ENCODE peak calls at places on chromosomes 6 and 20, in nine cellular contexts. One of them, this sample, is unnamed.

GRCh38 chr20:63519765-63520593 is 586 bp upstream of the PPDPF start:
- DNase-seq in endothelial cell of umbilical vein: peak
- DNase-seq in heart left ventricle: peak
- DNase-seq in heart right ventricle: peak
- DNase-seq in Caco-2: peak
- DNase-seq in lower leg skin: peak
- DNase-seq in cardiac muscle cell: no peak
- DNase-seq in psoas muscle: peak
- DNase-seq in coronary artery: peak
- DNase-seq in this sample: peak

GRCh38 chr20:64220891-64221527 is 34.5 kb upstream of the PCMTD2 start:
- DNase-seq in cardiac muscle cell: no peak
- DNase-seq in heart left ventricle: no peak
- DNase-seq in psoas muscle: no peak
- DNase-seq in coronary artery: no peak
- DNase-seq in endothelial cell of umbilical vein: no peak
- DNase-seq in lower leg skin: no peak
- DNase-seq in heart right ventricle: no peak
- DNase-seq in Caco-2: peak
- DNase-seq in this sample: no peak

GRCh38 chr20:48827880-48828733 is at the start of gene PREX1:
- DNase-seq in Caco-2: peak
- DNase-seq in cardiac muscle cell: peak
- DNase-seq in psoas muscle: peak
- DNase-seq in endothelial cell of umbilical vein: peak
- DNase-seq in coronary artery: peak
- DNase-seq in heart right ventricle: peak
- DNase-seq in heart left ventricle: peak
- DNase-seq in lower leg skin: no peak
- DNase-seq in this sample: peak

GRCh38 chr20:36604952-36605308 is 649 bp upstream of the RAB5IF start:
- DNase-seq in psoas muscle: peak
- DNase-seq in heart right ventricle: peak
- DNase-seq in Caco-2: no peak
- DNase-seq in heart left ventricle: peak
- DNase-seq in cardiac muscle cell: peak
- DNase-seq in coronary artery: peak
- DNase-seq in endothelial cell of umbilical vein: no peak
- DNase-seq in lower leg skin: peak
- DNase-seq in this sample: peak

GRCh38 chr6:19086480-19086879 is 699.3 kb downstream of the RNF144B start:
- DNase-seq in heart right ventricle: no peak
- DNase-seq in endothelial cell of umbilical vein: no peak
- DNase-seq in Caco-2: no peak
- DNase-seq in psoas muscle: no peak
- DNase-seq in heart left ventricle: no peak
- DNase-seq in cardiac muscle cell: no peak
- DNase-seq in coronary artery: no peak
- DNase-seq in lower leg skin: no peak
- DNase-seq in this sample: no peak

GRCh38 chr6:80469977-80470376 is 363.5 kb downstream of the BCKDHB start:
- DNase-seq in psoas muscle: no peak
- DNase-seq in lower leg skin: no peak
- DNase-seq in endothelial cell of umbilical vein: no peak
- DNase-seq in heart left ventricle: no peak
- DNase-seq in heart right ventricle: no peak
- DNase-seq in Caco-2: no peak
- DNase-seq in cardiac muscle cell: no peak
- DNase-seq in coronary artery: no peak
- DNase-seq in this sample: no peak

GRCh38 chr6:135451617-135452190 is 45.8 kb downstream of the AHI1 start:
- DNase-seq in endothelial cell of umbilical vein: peak
- DNase-seq in heart left ventricle: no peak
- DNase-seq in psoas muscle: no peak
- DNase-seq in lower leg skin: no peak
- DNase-seq in coronary artery: no peak
- DNase-seq in heart right ventricle: no peak
- DNase-seq in Caco-2: peak
- DNase-seq in cardiac muscle cell: peak
- DNase-seq in this sample: no peak

GRCh38 chr6:148969679-148970078 is 222.8 kb downstream of the UST start:
- DNase-seq in psoas muscle: peak
- DNase-seq in coronary artery: no peak
- DNase-seq in heart right ventricle: peak
- DNase-seq in lower leg skin: peak
- DNase-seq in Caco-2: no peak
- DNase-seq in heart left ventricle: no peak
- DNase-seq in endothelial cell of umbilical vein: no peak
- DNase-seq in cardiac muscle cell: peak
- DNase-seq in this sample: no peak

GRCh38 chr6:53906842-53907241 is 112.0 kb downstream of the LRRC1 start:
- DNase-seq in endothelial cell of umbilical vein: no peak
- DNase-seq in psoas muscle: no peak
- DNase-seq in heart left ventricle: no peak
- DNase-seq in lower leg skin: no peak
- DNase-seq in coronary artery: no peak
- DNase-seq in heart right ventricle: no peak
- DNase-seq in cardiac muscle cell: peak
- DNase-seq in Caco-2: no peak
- DNase-seq in this sample: no peak

GRCh38 chr6:53179961-53180651 is 31.5 kb upstream of the GCM1 start:
- DNase-seq in psoas muscle: no peak
- DNase-seq in endothelial cell of umbilical vein: peak
- DNase-seq in coronary artery: no peak
- DNase-seq in cardiac muscle cell: peak
- DNase-seq in heart right ventricle: peak
- DNase-seq in lower leg skin: peak
- DNase-seq in heart left ventricle: peak
- DNase-seq in Caco-2: no peak
- DNase-seq in this sample: peak

DNA sequence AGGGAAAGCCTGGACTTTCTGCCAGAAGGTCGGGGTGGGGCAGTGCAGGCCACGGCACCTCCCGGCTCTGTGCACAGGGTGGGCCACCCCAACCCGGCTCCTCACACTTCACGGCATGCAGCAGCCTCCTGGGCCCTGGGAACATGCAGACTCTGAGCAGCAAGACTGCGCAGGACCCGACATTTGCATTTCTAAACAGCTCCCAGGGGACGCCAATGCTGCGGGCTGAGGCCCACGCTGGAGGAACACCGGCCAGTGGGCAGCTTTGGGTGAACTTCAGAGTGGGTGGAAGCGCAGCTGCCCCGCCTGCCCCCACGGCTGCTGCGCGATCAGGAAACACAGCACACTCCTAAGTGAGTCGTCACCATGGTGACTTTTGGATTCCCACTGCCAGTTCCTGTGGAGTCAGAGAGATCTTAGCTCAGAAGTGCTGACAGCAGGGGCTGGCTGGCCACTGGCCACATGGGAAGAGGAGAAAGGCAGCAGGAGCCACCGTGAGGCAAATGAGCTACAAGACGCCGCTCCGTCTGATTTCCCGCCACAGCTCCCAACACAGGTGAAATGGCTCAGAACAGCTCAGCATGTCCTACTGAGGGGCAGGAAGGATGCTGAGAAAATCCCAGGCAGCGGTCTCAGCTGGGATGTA is 52.1 kb downstream of the RNASET2 start:
- DNase-seq in Caco-2: no peak
- DNase-seq in endothelial cell of umbilical vein: no peak
- DNase-seq in psoas muscle: no peak
- DNase-seq in lower leg skin: no peak
- DNase-seq in heart left ventricle: no peak
- DNase-seq in coronary artery: no peak
- DNase-seq in heart right ventricle: no peak
- DNase-seq in cardiac muscle cell: peak
- DNase-seq in this sample: no peak
- H3K4me3 ChIP-seq in Caco-2: no peak
- H3K4me3 ChIP-seq in endothelial cell of umbilical vein: no peak
- H3K4me3 ChIP-seq in psoas muscle: no peak
- H3K4me3 ChIP-seq in lower leg skin: no peak
- H3K4me3 ChIP-seq in heart left ventricle: no peak
- H3K4me3 ChIP-seq in coronary artery: peak
- H3K4me3 ChIP-seq in heart right ventricle: no peak
- H3K4me3 ChIP-seq in cardiac muscle cell: no peak
- H3K4me3 ChIP-seq in this sample: no peak

GRCh38 chr20:25037288-25038102 is 20.4 kb downstream of the ACSS1 start:
- DNase-seq in coronary artery: peak
- DNase-seq in heart right ventricle: no peak
- DNase-seq in heart left ventricle: no peak
- DNase-seq in cardiac muscle cell: no peak
- DNase-seq in psoas muscle: no peak
- DNase-seq in endothelial cell of umbilical vein: no peak
- DNase-seq in lower leg skin: no peak
- DNase-seq in Caco-2: no peak
- DNase-seq in this sample: no peak

GRCh38 chr20:25038103-25038410 is 19.9 kb downstream of the ACSS1 start:
- DNase-seq in heart right ventricle: no peak
- DNase-seq in cardiac muscle cell: no peak
- DNase-seq in Caco-2: no peak
- DNase-seq in heart left ventricle: no peak
- DNase-seq in endothelial cell of umbilical vein: no peak
- DNase-seq in lower leg skin: no peak
- DNase-seq in psoas muscle: no peak
- DNase-seq in coronary artery: no peak
- DNase-seq in this sample: no peak

GRCh38 chr20:25036331-25036936 is 21.5 kb downstream of the ACSS1 start:
- DNase-seq in endothelial cell of umbilical vein: peak
- DNase-seq in Caco-2: no peak
- DNase-seq in heart left ventricle: no peak
- DNase-seq in cardiac muscle cell: no peak
- DNase-seq in lower leg skin: no peak
- DNase-seq in coronary artery: no peak
- DNase-seq in psoas muscle: no peak
- DNase-seq in heart right ventricle: no peak
- DNase-seq in this sample: no peak

GRCh38 chr20:25033941-25034335 is 24.0 kb downstream of the ACSS1 start:
- DNase-seq in endothelial cell of umbilical vein: no peak
- DNase-seq in coronary artery: no peak
- DNase-seq in heart left ventricle: no peak
- DNase-seq in heart right ventricle: no peak
- DNase-seq in cardiac muscle cell: no peak
- DNase-seq in lower leg skin: no peak
- DNase-seq in psoas muscle: no peak
- DNase-seq in Caco-2: no peak
- DNase-seq in this sample: no peak

DNA sequence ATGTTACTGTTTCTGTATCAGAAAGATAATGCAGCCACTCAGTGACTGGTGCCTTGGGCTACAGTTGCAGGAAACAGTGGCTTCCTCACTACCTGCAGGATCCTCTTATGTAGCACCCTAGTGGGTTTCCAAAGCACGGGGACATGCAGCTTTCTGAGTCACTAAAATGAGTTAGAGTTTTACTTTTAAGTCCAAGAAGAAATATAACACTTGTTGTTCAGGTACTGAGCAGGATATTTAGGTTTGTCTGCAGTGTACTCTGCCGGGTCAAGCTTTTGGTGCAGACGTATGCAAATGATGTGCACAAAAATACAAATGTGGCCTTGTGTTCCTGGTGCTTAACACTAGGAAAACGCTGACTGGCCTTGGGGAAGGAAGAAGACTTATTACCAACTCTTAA is 22.0 kb downstream of the ACSS1 start:
- DNase-seq in Caco-2: no peak
- DNase-seq in cardiac muscle cell: no peak
- DNase-seq in endothelial cell of umbilical vein: no peak
- DNase-seq in coronary artery: no peak
- DNase-seq in psoas muscle: no peak
- DNase-seq in heart left ventricle: no peak
- DNase-seq in lower leg skin: no peak
- DNase-seq in heart right ventricle: no peak
- DNase-seq in this sample: no peak
- H3K4me3 ChIP-seq in Caco-2: no peak
- H3K4me3 ChIP-seq in cardiac muscle cell: no peak
- H3K4me3 ChIP-seq in endothelial cell of umbilical vein: no peak
- H3K4me3 ChIP-seq in coronary artery: peak
- H3K4me3 ChIP-seq in psoas muscle: no peak
- H3K4me3 ChIP-seq in heart left ventricle: no peak
- H3K4me3 ChIP-seq in lower leg skin: no peak
- H3K4me3 ChIP-seq in heart right ventricle: no peak
- H3K4me3 ChIP-seq in this sample: no peak

GRCh38 chr20:56360133-56360898 is 1.5 kb downstream of the FAM210B start:
- DNase-seq in lower leg skin: no peak
- DNase-seq in heart right ventricle: no peak
- DNase-seq in Caco-2: no peak
- DNase-seq in cardiac muscle cell: no peak
- DNase-seq in heart left ventricle: no peak
- DNase-seq in coronary artery: no peak
- DNase-seq in psoas muscle: no peak
- DNase-seq in endothelial cell of umbilical vein: no peak
- DNase-seq in this sample: no peak

GRCh38 chr20:56358600-56359211 is at the start of gene FAM210B:
- DNase-seq in psoas muscle: peak
- DNase-seq in heart right ventricle: peak
- DNase-seq in heart left ventricle: peak
- DNase-seq in cardiac muscle cell: peak
- DNase-seq in endothelial cell of umbilical vein: peak
- DNase-seq in lower leg skin: peak
- DNase-seq in Caco-2: peak
- DNase-seq in coronary artery: peak
- DNase-seq in this sample: peak

GRCh38 chr20:56360899-56361199 is 2.1 kb downstream of the FAM210B start:
- DNase-seq in psoas muscle: no peak
- DNase-seq in lower leg skin: no peak
- DNase-seq in endothelial cell of umbilical vein: no peak
- DNase-seq in heart right ventricle: no peak
- DNase-seq in heart left ventricle: no peak
- DNase-seq in coronary artery: no peak
- DNase-seq in cardiac muscle cell: no peak
- DNase-seq in Caco-2: no peak
- DNase-seq in this sample: no peak

GRCh38 chr20:56359212-56360132 is 698 bp downstream of the FAM210B start:
- DNase-seq in coronary artery: peak
- DNase-seq in Caco-2: peak
- DNase-seq in heart left ventricle: peak
- DNase-seq in endothelial cell of umbilical vein: peak
- DNase-seq in lower leg skin: peak
- DNase-seq in cardiac muscle cell: peak
- DNase-seq in heart right ventricle: peak
- DNase-seq in psoas muscle: peak
- DNase-seq in this sample: peak

DNA sequence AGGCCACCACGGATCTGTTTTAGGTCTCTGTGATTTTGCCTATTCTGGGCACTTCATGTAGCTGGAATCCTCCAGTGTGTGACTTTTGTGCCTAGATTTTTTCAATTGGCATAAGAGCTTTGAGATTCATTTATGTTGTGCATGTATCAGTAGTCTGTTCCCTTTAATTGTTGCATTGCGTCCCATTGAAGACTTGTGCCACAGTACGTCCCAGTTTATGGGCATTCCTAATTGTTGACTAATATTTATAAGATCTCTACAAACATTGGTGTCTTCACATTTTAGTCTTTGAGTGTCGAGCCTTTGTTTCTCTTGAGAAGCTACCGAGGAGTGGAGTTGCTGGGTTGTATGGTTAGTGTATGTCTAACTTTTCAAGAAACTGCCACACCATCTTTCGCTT is 704 bp upstream of the FAM210B start:
- DNase-seq in cardiac muscle cell: no peak
- DNase-seq in coronary artery: no peak
- DNase-seq in lower leg skin: no peak
- DNase-seq in heart right ventricle: no peak
- DNase-seq in Caco-2: no peak
- DNase-seq in heart left ventricle: no peak
- DNase-seq in psoas muscle: no peak
- DNase-seq in endothelial cell of umbilical vein: no peak
- DNase-seq in this sample: no peak
- H3K4me3 ChIP-seq in cardiac muscle cell: no peak
- H3K4me3 ChIP-seq in coronary artery: peak
- H3K4me3 ChIP-seq in lower leg skin: no peak
- H3K4me3 ChIP-seq in heart right ventricle: peak
- H3K4me3 ChIP-seq in Caco-2: no peak
- H3K4me3 ChIP-seq in heart left ventricle: peak
- H3K4me3 ChIP-seq in psoas muscle: peak
- H3K4me3 ChIP-seq in endothelial cell of umbilical vein: no peak
- H3K4me3 ChIP-seq in this sample: no peak

GRCh38 chr20:21183722-21184121 is 57.8 kb downstream of the KIZ start:
- DNase-seq in Caco-2: no peak
- DNase-seq in endothelial cell of umbilical vein: no peak
- DNase-seq in cardiac muscle cell: peak
- DNase-seq in coronary artery: no peak
- DNase-seq in psoas muscle: no peak
- DNase-seq in heart left ventricle: no peak
- DNase-seq in lower leg skin: no peak
- DNase-seq in heart right ventricle: no peak
- DNase-seq in this sample: no peak
- H3K4me3 ChIP-seq in Caco-2: no peak
- H3K4me3 ChIP-seq in endothelial cell of umbilical vein: no peak
- H3K4me3 ChIP-seq in cardiac muscle cell: no peak
- H3K4me3 ChIP-seq in coronary artery: no peak
- H3K4me3 ChIP-seq in psoas muscle: no peak
- H3K4me3 ChIP-seq in heart left ventricle: no peak
- H3K4me3 ChIP-seq in lower leg skin: no peak
- H3K4me3 ChIP-seq in heart right ventricle: no peak
- H3K4me3 ChIP-seq in this sample: no peak

This sample was measured in lower lobe of right lung.